ENCODE peak calls at places on chromosome 22, in six cellular contexts. One of them, this sample, is unnamed.

GRCh38 chr22:41636467-41636866 is 15.4 kb downstream of the XRCC6 start:
- DNase-seq in activated naive CD8-positive, alpha-beta T cell treated with anti-CD3 and anti-CD28 coated beads, Interleukin-2, amount 50 U/mL, for 24 hours: no peak
- DNase-seq in Caki2: no peak
- DNase-seq in EL: peak
- DNase-seq in brain microvascular endothelial cell: peak
- DNase-seq in NCI-H1417: no peak
- DNase-seq in this sample: no peak

GRCh38 chr22:20083157-20083890 is 3.3 kb downstream of the DGCR8 start:
- DNase-seq in activated naive CD8-positive, alpha-beta T cell treated with anti-CD3 and anti-CD28 coated beads, Interleukin-2, amount 50 U/mL, for 24 hours: no peak
- DNase-seq in Caki2: no peak
- DNase-seq in EL: no peak
- DNase-seq in brain microvascular endothelial cell: no peak
- DNase-seq in NCI-H1417: no peak
- DNase-seq in this sample: no peak

GRCh38 chr22:43506487-43506886 is 94.7 kb downstream of the MPPED1 start:
- DNase-seq in activated naive CD8-positive, alpha-beta T cell treated with anti-CD3 and anti-CD28 coated beads, Interleukin-2, amount 50 U/mL, for 24 hours: no peak
- DNase-seq in Caki2: no peak
- DNase-seq in EL: no peak
- DNase-seq in brain microvascular endothelial cell: no peak
- DNase-seq in NCI-H1417: no peak
- DNase-seq in this sample: no peak

GRCh38 chr22:46653596-46653995 is 33.4 kb downstream of the GRAMD4 start:
- DNase-seq in activated naive CD8-positive, alpha-beta T cell treated with anti-CD3 and anti-CD28 coated beads, Interleukin-2, amount 50 U/mL, for 24 hours: peak
- DNase-seq in Caki2: no peak
- DNase-seq in EL: no peak
- DNase-seq in brain microvascular endothelial cell: no peak
- DNase-seq in NCI-H1417: no peak
- DNase-seq in this sample: no peak

GRCh38 chr22:27419473-27419872 is 382.1 kb downstream of the MN1 start:
- DNase-seq in activated naive CD8-positive, alpha-beta T cell treated with anti-CD3 and anti-CD28 coated beads, Interleukin-2, amount 50 U/mL, for 24 hours: no peak
- DNase-seq in Caki2: peak
- DNase-seq in EL: peak
- DNase-seq in brain microvascular endothelial cell: peak
- DNase-seq in NCI-H1417: no peak
- DNase-seq in this sample: no peak

GRCh38 chr22:32531955-32532818 is 57.6 kb downstream of the FBXO7 start:
- DNase-seq in activated naive CD8-positive, alpha-beta T cell treated with anti-CD3 and anti-CD28 coated beads, Interleukin-2, amount 50 U/mL, for 24 hours: no peak
- DNase-seq in Caki2: peak
- DNase-seq in EL: peak
- DNase-seq in brain microvascular endothelial cell: peak
- DNase-seq in NCI-H1417: peak
- DNase-seq in this sample: peak

GRCh38 chr22:49449811-49450386 is 377.8 kb downstream of the BRD1 start:
- DNase-seq in activated naive CD8-positive, alpha-beta T cell treated with anti-CD3 and anti-CD28 coated beads, Interleukin-2, amount 50 U/mL, for 24 hours: no peak
- DNase-seq in Caki2: no peak
- DNase-seq in EL: no peak
- DNase-seq in brain microvascular endothelial cell: no peak
- DNase-seq in NCI-H1417: no peak
- DNase-seq in this sample: no peak

GRCh38 chr22:21587803-21588611 is 20.5 kb downstream of the UBE2L3 start:
- DNase-seq in activated naive CD8-positive, alpha-beta T cell treated with anti-CD3 and anti-CD28 coated beads, Interleukin-2, amount 50 U/mL, for 24 hours: peak
- DNase-seq in Caki2: no peak
- DNase-seq in EL: peak
- DNase-seq in brain microvascular endothelial cell: no peak
- DNase-seq in NCI-H1417: no peak
- DNase-seq in this sample: no peak

GRCh38 chr22:43272301-43272700 is 70.9 kb downstream of the SCUBE1 start:
- DNase-seq in activated naive CD8-positive, alpha-beta T cell treated with anti-CD3 and anti-CD28 coated beads, Interleukin-2, amount 50 U/mL, for 24 hours: no peak
- DNase-seq in Caki2: no peak
- DNase-seq in EL: peak
- DNase-seq in brain microvascular endothelial cell: no peak
- DNase-seq in NCI-H1417: no peak
- DNase-seq in this sample: no peak

GRCh38 chr22:45938913-45939312 is 38.0 kb downstream of the WNT7B start:
- DNase-seq in activated naive CD8-positive, alpha-beta T cell treated with anti-CD3 and anti-CD28 coated beads, Interleukin-2, amount 50 U/mL, for 24 hours: no peak
- DNase-seq in Caki2: no peak
- DNase-seq in EL: no peak
- DNase-seq in brain microvascular endothelial cell: no peak
- DNase-seq in NCI-H1417: no peak
- DNase-seq in this sample: no peak

GRCh38 chr22:46084376-46084775 is 66.0 kb upstream of the PPARA start:
- DNase-seq in activated naive CD8-positive, alpha-beta T cell treated with anti-CD3 and anti-CD28 coated beads, Interleukin-2, amount 50 U/mL, for 24 hours: no peak
- DNase-seq in Caki2: peak
- DNase-seq in EL: no peak
- DNase-seq in brain microvascular endothelial cell: no peak
- DNase-seq in NCI-H1417: no peak
- DNase-seq in this sample: no peak

GRCh38 chr22:46065733-46066454 is 84.4 kb upstream of the PPARA start:
- DNase-seq in activated naive CD8-positive, alpha-beta T cell treated with anti-CD3 and anti-CD28 coated beads, Interleukin-2, amount 50 U/mL, for 24 hours: no peak
- DNase-seq in Caki2: peak
- DNase-seq in EL: no peak
- DNase-seq in brain microvascular endothelial cell: no peak
- DNase-seq in NCI-H1417: no peak
- DNase-seq in this sample: no peak

GRCh38 chr22:20951932-20952380 is 15.1 kb upstream of the AIFM3 start:
- DNase-seq in activated naive CD8-positive, alpha-beta T cell treated with anti-CD3 and anti-CD28 coated beads, Interleukin-2, amount 50 U/mL, for 24 hours: no peak
- DNase-seq in Caki2: no peak
- DNase-seq in EL: no peak
- DNase-seq in brain microvascular endothelial cell: no peak
- DNase-seq in NCI-H1417: peak
- DNase-seq in this sample: no peak

GRCh38 chr22:48431014-48431413 is 1396.7 kb downstream of the BRD1 start:
- DNase-seq in activated naive CD8-positive, alpha-beta T cell treated with anti-CD3 and anti-CD28 coated beads, Interleukin-2, amount 50 U/mL, for 24 hours: no peak
- DNase-seq in Caki2: no peak
- DNase-seq in EL: no peak
- DNase-seq in brain microvascular endothelial cell: no peak
- DNase-seq in NCI-H1417: peak
- DNase-seq in this sample: no peak

GRCh38 chr22:43964314-43964857 is 9.1 kb downstream of the SAMM50 start:
- DNase-seq in activated naive CD8-positive, alpha-beta T cell treated with anti-CD3 and anti-CD28 coated beads, Interleukin-2, amount 50 U/mL, for 24 hours: no peak
- DNase-seq in Caki2: no peak
- DNase-seq in EL: no peak
- DNase-seq in brain microvascular endothelial cell: no peak
- DNase-seq in NCI-H1417: no peak
- DNase-seq in this sample: no peak

GRCh38 chr22:45212306-45212709 is 28.4 kb downstream of the KIAA0930 start:
- DNase-seq in activated naive CD8-positive, alpha-beta T cell treated with anti-CD3 and anti-CD28 coated beads, Interleukin-2, amount 50 U/mL, for 24 hours: no peak
- DNase-seq in Caki2: peak
- DNase-seq in EL: peak
- DNase-seq in brain microvascular endothelial cell: peak
- DNase-seq in NCI-H1417: peak
- DNase-seq in this sample: no peak

GRCh38 chr22:49240472-49240871 is 587.2 kb downstream of the BRD1 start:
- DNase-seq in activated naive CD8-positive, alpha-beta T cell treated with anti-CD3 and anti-CD28 coated beads, Interleukin-2, amount 50 U/mL, for 24 hours: no peak
- DNase-seq in Caki2: no peak
- DNase-seq in EL: no peak
- DNase-seq in brain microvascular endothelial cell: no peak
- DNase-seq in NCI-H1417: no peak
- DNase-seq in this sample: no peak

GRCh38 chr22:41699264-41700104 is at the start of gene MEI1:
- DNase-seq in activated naive CD8-positive, alpha-beta T cell treated with anti-CD3 and anti-CD28 coated beads, Interleukin-2, amount 50 U/mL, for 24 hours: peak
- DNase-seq in Caki2: no peak
- DNase-seq in EL: no peak
- DNase-seq in brain microvascular endothelial cell: peak
- DNase-seq in NCI-H1417: no peak
- DNase-seq in this sample: no peak

GRCh38 chr22:36900880-36901279 is 12.5 kb upstream of the CSF2RB start:
- DNase-seq in activated naive CD8-positive, alpha-beta T cell treated with anti-CD3 and anti-CD28 coated beads, Interleukin-2, amount 50 U/mL, for 24 hours: no peak
- DNase-seq in Caki2: no peak
- DNase-seq in EL: no peak
- DNase-seq in brain microvascular endothelial cell: no peak
- DNase-seq in NCI-H1417: no peak
- DNase-seq in this sample: no peak

GRCh38 chr22:17559188-17559587 is 4.1 kb upstream of the SLC25A18 start:
- DNase-seq in activated naive CD8-positive, alpha-beta T cell treated with anti-CD3 and anti-CD28 coated beads, Interleukin-2, amount 50 U/mL, for 24 hours: no peak
- DNase-seq in Caki2: no peak
- DNase-seq in EL: no peak
- DNase-seq in brain microvascular endothelial cell: no peak
- DNase-seq in NCI-H1417: no peak
- DNase-seq in this sample: no peak

GRCh38 chr22:39299829-39300178 is 19.6 kb downstream of the RPL3 start:
- DNase-seq in activated naive CD8-positive, alpha-beta T cell treated with anti-CD3 and anti-CD28 coated beads, Interleukin-2, amount 50 U/mL, for 24 hours: no peak
- DNase-seq in Caki2: no peak
- DNase-seq in EL: peak
- DNase-seq in brain microvascular endothelial cell: no peak
- DNase-seq in NCI-H1417: peak
- DNase-seq in this sample: no peak

This sample was measured in SW480.